ENCODE peak calls at places on chromosomes 11 and 22, in seven cellular contexts. X is tibial nerve, J is SK-N-SH, B is stomach, G is K562, O is H1, H is ovary. U is an unnamed sample. For H3K36me3, the result is how much of the 10 kb centered on the place peaks cover.

GRCh38 chr11:63609971-63610580 is 4.2 kb downstream of the PLAAT3 start:
- DNase-seq in X (no peak), J (no peak), B (peak), G (no peak), O (no peak), H (no peak), U (no peak)

GRCh38 chr11:116695657-116696254 is 77.0 kb downstream of the BUD13 start:
- DNase-seq in X (no peak), J (no peak), B (no peak), G (no peak), O (no peak), H (no peak), U (no peak)

GRCh38 chr11:41334007-41334933 is 125.2 kb downstream of the LRRC4C start:
- DNase-seq in X (no peak), J (no peak), B (no peak), G (no peak), O (no peak), H (no peak), U (no peak)

GRCh38 chr11:5280582-5281102 is 10.9 kb upstream of the HBE1 start:
- DNase-seq in X (no peak), J (no peak), B (peak), G (peak), O (no peak), H (peak), U (no peak)

GRCh38 chr11:68014157-68014965 is 4.2 kb downstream of the ALDH3B1 start:
- DNase-seq in X (peak), J (no peak), B (peak), G (no peak), O (no peak), H (peak), U (peak)

GRCh38 chr22:11253000-11253511 is 4274.9 kb upstream of the OR11H1 start:
- DNase-seq in X (no peak), J (no peak), B (no peak), G (no peak), O (no peak), H (no peak), U (no peak)

GRCh38 chr11:6646040-6646439 is 9.6 kb downstream of the DCHS1 start:
- DNase-seq in X (peak), J (no peak), B (no peak), G (peak), O (no peak), H (peak), U (no peak)

GRCh38 chr11:54558407-54558806 is 45.4 kb downstream of the OR4C46 start:
- DNase-seq in X (no peak), J (no peak), B (no peak), G (no peak), O (no peak), H (no peak), U (no peak)

GRCh38 chr22:44047891-44048301 is 23.8 kb downstream of the PARVB start:
- DNase-seq in X (no peak), J (no peak), B (no peak), G (no peak), O (no peak), H (no peak), U (no peak)

GRCh38 chr11:116929393-116930090 is 92.1 kb upstream of the APOA1 start:
- DNase-seq in X (no peak), J (no peak), B (no peak), G (no peak), O (no peak), H (no peak), U (no peak)

GRCh38 chr11:41578421-41579047 is 119.1 kb upstream of the LRRC4C start:
- DNase-seq in X (no peak), J (no peak), B (no peak), G (no peak), O (no peak), H (no peak), U (no peak)

GRCh38 chr11:1778141-1778911 is 14.6 kb upstream of the CTSD start:
- DNase-seq in X (no peak), J (peak), B (no peak), G (peak), O (no peak), H (no peak), U (no peak)

GRCh38 chr22:30459206-30460052 is 12.4 kb downstream of the SEC14L3 start:
- DNase-seq in X (no peak), J (no peak), B (no peak), G (no peak), O (no peak), H (no peak), U (no peak)

GRCh38 chr11:88410056-88410455 is 72.5 kb upstream of the CTSC start:
- DNase-seq in X (no peak), J (no peak), B (no peak), G (no peak), O (no peak), H (no peak), U (no peak)

GRCh38 chr11:134369656-134370525 is 38.1 kb downstream of the GLB1L2 start:
- DNase-seq in X (no peak), J (no peak), B (no peak), G (no peak), O (no peak), H (peak), U (no peak)

GRCh38 chr11:99446400-99446799 is 425.7 kb downstream of the CNTN5 start:
- DNase-seq in X (no peak), J (no peak), B (no peak), G (no peak), O (no peak), H (no peak), U (no peak)

GRCh38 chr11:96168623-96169022 is 174.4 kb downstream of the MAML2 start:
- DNase-seq in X (no peak), J (no peak), B (no peak), G (no peak), O (no peak), H (no peak), U (no peak)

GRCh38 chr11:118295834-118296454 is 8.6 kb upstream of the CD3E start:
- DNase-seq in X (no peak), J (no peak), B (peak), G (no peak), O (no peak), H (no peak), U (peak)

GRCh38 chr22:44256860-44257560 is 55.7 kb downstream of the SHISAL1 start:
- DNase-seq in X (no peak), J (no peak), B (peak), G (no peak), O (no peak), H (no peak), U (no peak)

GRCh38 chr11:6655020-6655789 is 404 bp downstream of the DCHS1 start:
- DNase-seq in X (no peak), J (peak), B (no peak), G (no peak), O (no peak), H (peak), U (no peak)

GRCh38 chr11:119144825-119145476 is 3.9 kb upstream of the ABCG4 start:
- DNase-seq in X (peak), J (peak), B (peak), G (peak), O (no peak), H (peak), U (peak)

GRCh38 chr11:1162153-1162497 is 4.4 kb downstream of the MUC5AC start:
- DNase-seq in X (no peak), J (peak), B (no peak), G (no peak), O (no peak), H (no peak), U (no peak)

GRCh38 chr11:58958500-58958899 is 19.2 kb downstream of the GLYATL1 start:
- DNase-seq in X (no peak), J (peak), B (peak), G (peak), O (peak), H (no peak), U (peak)

GRCh38 chr22:40469181-40469580 is 98.8 kb downstream of the SGSM3 start:
- DNase-seq in X (no peak), J (no peak), B (no peak), G (peak), O (no peak), H (no peak), U (no peak)

GRCh38 chr11:71250512-71251158 is 1.7 kb downstream of the SHANK2 start:
- DNase-seq in X (no peak), J (no peak), B (peak), G (no peak), O (no peak), H (no peak), U (peak)

GRCh38 chr11:67119577-67120391 is 721 bp downstream of the KDM2A start:
- DNase-seq in X (no peak), J (peak), B (no peak), G (peak), O (no peak), H (peak), U (peak)

DNA sequence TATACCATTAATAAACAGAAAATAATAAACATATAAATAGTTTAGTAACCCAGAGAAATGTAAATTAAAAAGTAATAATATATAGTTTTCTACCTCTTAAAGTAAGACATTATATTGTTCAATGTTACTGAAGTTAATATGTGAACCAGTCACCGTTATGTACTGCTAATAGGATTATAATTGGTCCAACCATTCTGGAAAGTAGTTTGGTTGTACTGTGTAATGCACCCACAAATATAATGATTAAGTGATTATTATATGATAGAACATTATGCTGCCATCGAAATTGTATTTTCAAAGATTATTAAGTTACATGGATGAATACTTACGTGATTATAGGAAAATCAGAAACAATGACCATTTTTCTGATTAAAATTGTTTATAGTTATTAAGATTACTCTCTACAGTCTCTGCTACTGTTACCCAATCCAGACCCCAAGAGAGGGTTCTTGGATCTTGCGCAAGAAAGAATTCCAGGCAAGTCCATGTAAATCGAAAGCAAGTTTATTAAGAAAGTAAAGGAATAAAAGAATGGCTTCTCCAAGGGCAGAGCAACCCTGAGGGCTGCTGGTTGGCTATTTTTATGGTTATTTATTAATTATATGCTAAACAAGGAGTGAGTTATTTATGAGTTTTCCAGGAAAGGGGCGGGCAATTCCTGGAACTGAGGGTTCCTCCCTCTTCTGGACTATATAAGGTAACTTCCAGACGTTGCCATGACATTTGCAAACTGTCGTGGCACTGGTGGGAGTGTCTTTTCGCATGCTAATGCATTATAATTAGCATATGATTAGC is 50.1 kb downstream of the ACER3 start:
- DNase-seq in X (peak), J (no peak), B (no peak), G (no peak), O (no peak), H (no peak), U (no peak)
- H3K4me3 ChIP-seq in X (peak), J (no peak), B (no peak), G (no peak), O (no peak), H (no peak), U (no peak)

GRCh38 chr22:23836692-23837495 is 1.9 kb downstream of the DERL3 start:
- DNase-seq in X (no peak), J (peak), B (no peak), G (no peak), O (no peak), H (peak), U (no peak)

GRCh38 chr22:23836281-23836680 is 2.5 kb downstream of the DERL3 start:
- DNase-seq in X (no peak), J (peak), B (no peak), G (no peak), O (no peak), H (peak), U (no peak)

GRCh38 chr22:23834406-23834805 is 4.4 kb downstream of the DERL3 start:
- DNase-seq in X (no peak), J (peak), B (no peak), G (no peak), O (no peak), H (no peak), U (no peak)

GRCh38 chr22:23834830-23835772 is 3.7 kb downstream of the DERL3 start:
- DNase-seq in X (no peak), J (peak), B (peak), G (no peak), O (no peak), H (peak), U (peak)

GRCh38 chr22:23835773-23836144 is 3.0 kb downstream of the DERL3 start:
- DNase-seq in X (no peak), J (peak), B (no peak), G (no peak), O (no peak), H (peak), U (no peak)
- H3K36me3 ChIP-seq in X (half or more), J (under half), B (under half), G (under half), O (under half), H (under half), U (under half)

GRCh38 chr11:121870202-121871045 is 245.6 kb downstream of the BLID start:
- DNase-seq in X (no peak), J (no peak), B (no peak), G (no peak), O (no peak), H (no peak), U (no peak)
- TF ChIP-seq EP300 in X (peak), J (no peak), B (no peak), G (no peak), O (no peak), H (no peak), U (no peak)

DNA sequence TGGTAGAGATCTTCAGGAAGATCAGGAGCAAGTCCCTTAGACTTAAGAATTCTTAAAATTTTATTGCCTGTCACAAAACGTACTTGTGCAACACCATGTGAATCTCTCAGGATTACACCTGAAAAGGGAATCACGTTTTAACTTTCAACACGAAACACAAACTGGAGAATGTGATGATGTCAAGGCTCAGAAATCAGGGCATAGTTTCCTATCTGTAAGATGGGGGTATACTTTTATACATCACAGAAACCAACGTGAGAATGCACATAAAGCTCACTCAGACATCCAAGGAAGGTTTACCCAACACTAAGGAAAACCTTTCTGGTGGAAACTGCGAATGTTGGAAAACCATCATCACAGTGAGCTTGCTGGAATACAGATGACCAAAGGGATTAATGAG is 2.0 kb downstream of the RPS13 start:
- DNase-seq in X (no peak), J (no peak), B (no peak), G (no peak), O (no peak), H (no peak), U (no peak)
- H3K4me3 ChIP-seq in X (no peak), J (no peak), B (peak), G (peak), O (no peak), H (peak), U (no peak)